ENCODE peak calls at places on chromosomes 1 and 21, in six cellular contexts. B, X, S, R, A and V are unnamed samples.

GRCh38 chr1:44830900-44831304 is 12.2 kb downstream of the PTCH2 start:
- DNase-seq in B (peak), X (no peak), S (no peak), R (no peak), A (no peak), V (no peak)

GRCh38 chr1:61278966-61279365 is 196.6 kb downstream of the NFIA start:
- DNase-seq in B (no peak), X (no peak), S (no peak), R (no peak), A (no peak), V (no peak)

GRCh38 chr1:157403203-157403602 is 149.1 kb downstream of the FCRL5 start:
- DNase-seq in B (no peak), X (peak), S (no peak), R (peak), A (no peak), V (no peak)

GRCh38 chr21:28174006-28174405 is 818.7 kb downstream of the LTN1 start:
- DNase-seq in B (no peak), X (no peak), S (no peak), R (no peak), A (no peak), V (no peak)

GRCh38 chr1:97094257-97094972 is 372.8 kb downstream of the PTBP2 start:
- DNase-seq in B (no peak), X (no peak), S (no peak), R (no peak), A (no peak), V (no peak)

GRCh38 chr1:10510520-10511493 is 36.1 kb downstream of the PEX14 start:
- DNase-seq in B (peak), X (no peak), S (no peak), R (no peak), A (no peak), V (no peak)

GRCh38 chr1:163730366-163730765 is 408.6 kb downstream of the NUF2 start:
- DNase-seq in B (no peak), X (no peak), S (no peak), R (no peak), A (no peak), V (no peak)

GRCh38 chr21:37917612-37918011 is 1.4 kb upstream of the KCNJ6 start:
- DNase-seq in B (no peak), X (no peak), S (no peak), R (no peak), A (no peak), V (no peak)

GRCh38 chr1:2845874-2846273 is 44.4 kb upstream of the TTC34 start:
- DNase-seq in B (no peak), X (no peak), S (no peak), R (no peak), A (no peak), V (no peak)

GRCh38 chr1:83698644-83699043 is 300.3 kb downstream of the TTLL7 start:
- DNase-seq in B (no peak), X (no peak), S (no peak), R (no peak), A (no peak), V (no peak)

GRCh38 chr1:162412002-162412401 is at the start of gene SH2D1B:
- DNase-seq in B (no peak), X (no peak), S (no peak), R (no peak), A (no peak), V (no peak)

GRCh38 chr1:161439280-161440232 is 65.7 kb upstream of the FCGR2A start:
- DNase-seq in B (peak), X (no peak), S (no peak), R (peak), A (no peak), V (peak)

GRCh38 chr1:216902669-216903388 is 179.6 kb upstream of the ESRRG start:
- DNase-seq in B (no peak), X (no peak), S (peak), R (no peak), A (no peak), V (no peak)

GRCh38 chr1:161122967-161123366 is 5.1 kb downstream of the NIT1 start:
- DNase-seq in B (no peak), X (no peak), S (no peak), R (no peak), A (no peak), V (no peak)

GRCh38 chr1:42966688-42967609 is 8.3 kb upstream of the SLC2A1 start:
- DNase-seq in B (peak), X (no peak), S (peak), R (peak), A (no peak), V (no peak)

GRCh38 chr1:79633456-79633855 is 626.9 kb upstream of the ADGRL4 start:
- DNase-seq in B (no peak), X (no peak), S (no peak), R (no peak), A (no peak), V (no peak)

GRCh38 chr1:39272027-39272790 is 67.7 kb downstream of the MACF1 start:
- DNase-seq in B (peak), X (no peak), S (no peak), R (no peak), A (no peak), V (no peak)

GRCh38 chr1:182668633-182669032 is 15.8 kb downstream of the RGS8 start:
- DNase-seq in B (no peak), X (no peak), S (no peak), R (no peak), A (no peak), V (no peak)

GRCh38 chr1:85581138-85581801 is 709 bp downstream of the CCN1 start:
- DNase-seq in B (peak), X (peak), S (peak), R (peak), A (peak), V (peak)

GRCh38 chr1:35644204-35644603 is 2.9 kb upstream of the PSMB2 start:
- DNase-seq in B (no peak), X (no peak), S (no peak), R (no peak), A (no peak), V (no peak)

GRCh38 chr1:99570486-99571089 is 75.3 kb upstream of the PALMD start:
- DNase-seq in B (no peak), X (no peak), S (no peak), R (no peak), A (no peak), V (no peak)

GRCh38 chr1:45928486-45929205 is 125.2 kb downstream of the MAST2 start:
- DNase-seq in B (no peak), X (no peak), S (no peak), R (no peak), A (no peak), V (no peak)

GRCh38 chr1:93322349-93322748 is 23.4 kb upstream of the DR1 start:
- DNase-seq in B (no peak), X (no peak), S (peak), R (no peak), A (no peak), V (no peak)

GRCh38 chr1:218302155-218302554 is 17.1 kb downstream of the RRP15 start:
- DNase-seq in B (no peak), X (no peak), S (no peak), R (no peak), A (no peak), V (no peak)

GRCh38 chr1:25718738-25719137 is 81.3 kb upstream of the SELENON start:
- DNase-seq in B (no peak), X (no peak), S (no peak), R (no peak), A (no peak), V (no peak)

GRCh38 chr21:28252923-28253322 is 739.8 kb downstream of the LTN1 start:
- DNase-seq in B (no peak), X (no peak), S (no peak), R (no peak), A (no peak), V (no peak)

GRCh38 chr1:198495635-198496034 is 44.8 kb downstream of the ATP6V1G3 start:
- DNase-seq in B (no peak), X (no peak), S (no peak), R (no peak), A (no peak), V (no peak)

GRCh38 chr21:32112194-32112593 is 166.7 kb downstream of the MIS18A start:
- DNase-seq in B (no peak), X (no peak), S (no peak), R (no peak), A (no peak), V (no peak)

GRCh38 chr1:58704616-58705021 is 4.8 kb upstream of the MYSM1 start:
- DNase-seq in B (no peak), X (no peak), S (no peak), R (no peak), A (no peak), V (no peak)

GRCh38 chr1:165633624-165634023 is 2.6 kb downstream of the MGST3 start:
- DNase-seq in B (no peak), X (no peak), S (no peak), R (no peak), A (no peak), V (no peak)

GRCh38 chr1:231040019-231040799 is at the start of gene FAM89A:
- DNase-seq in B (peak), X (no peak), S (peak), R (peak), A (peak), V (peak)

GRCh38 chr1:153617677-153618076 is 1.6 kb upstream of the S100A14 start:
- DNase-seq in B (peak), X (no peak), S (peak), R (no peak), A (peak), V (peak)

GRCh38 chr1:114342376-114342775 is 168.6 kb downstream of the TRIM33 start:
- DNase-seq in B (no peak), X (peak), S (no peak), R (peak), A (no peak), V (no peak)

GRCh38 chr1:245599413-245600174 is 444.8 kb downstream of the KIF26B start:
- DNase-seq in B (no peak), X (no peak), S (no peak), R (no peak), A (no peak), V (peak)

GRCh38 chr1:227780101-227781044 is 35.1 kb upstream of the PRSS38 start:
- DNase-seq in B (no peak), X (no peak), S (peak), R (peak), A (peak), V (no peak)

GRCh38 chr1:67844988-67845387 is 11.7 kb upstream of the GNG12 start:
- DNase-seq in B (no peak), X (no peak), S (no peak), R (no peak), A (no peak), V (no peak)

GRCh38 chr21:44613386-44614155 is 1.7 kb downstream of the KRTAP10-8 start:
- DNase-seq in B (no peak), X (peak), S (no peak), R (peak), A (no peak), V (peak)

GRCh38 chr1:29878501-29878900 is 642.2 kb downstream of the PTPRU start:
- DNase-seq in B (no peak), X (no peak), S (no peak), R (no peak), A (no peak), V (no peak)

GRCh38 chr1:29883986-29884385 is 647.7 kb downstream of the PTPRU start:
- DNase-seq in B (no peak), X (no peak), S (no peak), R (peak), A (no peak), V (no peak)

GRCh38 chr1:29879217-29879616 is 642.9 kb downstream of the PTPRU start:
- DNase-seq in B (no peak), X (no peak), S (no peak), R (no peak), A (no peak), V (no peak)

GRCh38 chr1:29884740-29885139 is 648.4 kb downstream of the PTPRU start:
- DNase-seq in B (no peak), X (no peak), S (no peak), R (no peak), A (no peak), V (no peak)

DNA sequence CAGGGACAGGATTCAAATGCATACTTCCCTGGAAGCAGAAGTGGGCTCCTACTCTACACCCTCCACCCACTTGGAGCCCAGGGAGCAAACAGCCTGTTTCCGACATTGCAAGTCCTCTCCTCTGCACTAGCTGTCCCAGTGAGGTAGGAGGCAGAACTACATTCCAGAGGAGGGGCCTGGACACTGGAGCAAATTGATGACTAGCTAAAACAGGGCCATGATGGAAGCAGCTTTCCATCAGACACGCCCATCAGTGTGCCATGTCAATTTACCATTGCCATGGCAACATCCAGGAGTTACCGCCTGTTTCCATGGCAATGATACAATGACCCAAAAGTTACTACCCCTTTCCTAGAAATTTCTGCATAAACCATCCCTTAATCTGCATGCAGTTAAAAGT is 647.0 kb downstream of the PTPRU start:
- DNase-seq in B (no peak), X (no peak), S (no peak), R (no peak), A (no peak), V (no peak)
- H3K27ac ChIP-seq in B (no peak), X (no peak), S (no peak), R (no peak), A (no peak), V (no peak)

DNA sequence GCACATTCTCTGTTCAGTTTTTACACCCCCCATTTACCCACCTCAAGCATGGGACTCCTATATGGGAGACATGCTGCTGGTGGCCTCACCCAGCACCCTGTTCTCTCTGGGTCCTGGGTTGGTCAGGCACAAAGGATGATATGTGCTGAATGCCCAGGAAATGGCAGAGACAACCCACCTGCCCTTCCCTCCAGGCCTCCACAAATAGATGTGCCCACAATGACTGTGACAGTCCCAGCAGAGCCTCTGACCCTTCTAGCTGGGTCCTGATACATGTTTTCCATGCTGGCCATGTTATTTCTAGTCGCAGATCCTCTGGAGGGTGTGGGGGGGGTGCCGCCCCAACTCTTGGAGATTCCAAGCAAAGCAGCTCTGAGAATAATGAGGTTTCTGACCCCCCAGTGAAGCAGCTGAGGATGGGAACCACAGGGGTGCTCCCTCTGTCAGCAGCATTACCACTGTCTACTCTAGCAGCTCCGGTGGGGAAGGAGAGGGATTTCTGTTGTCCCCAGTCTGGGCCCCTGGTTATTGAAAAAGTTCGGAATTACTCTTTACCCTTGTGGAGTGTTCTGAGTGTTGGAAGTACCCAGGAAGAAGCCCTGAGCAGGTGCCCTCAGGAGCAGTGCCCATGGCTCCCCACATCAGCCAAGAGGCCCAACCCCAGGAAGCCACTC is 1.2 kb upstream of the CCDC28B start:
- DNase-seq in B (no peak), X (no peak), S (no peak), R (no peak), A (no peak), V (no peak)
- TF ChIP-seq POLR2A in B (no peak), X (no peak), S (no peak), R (no peak), A (no peak), V (no peak)

DNA sequence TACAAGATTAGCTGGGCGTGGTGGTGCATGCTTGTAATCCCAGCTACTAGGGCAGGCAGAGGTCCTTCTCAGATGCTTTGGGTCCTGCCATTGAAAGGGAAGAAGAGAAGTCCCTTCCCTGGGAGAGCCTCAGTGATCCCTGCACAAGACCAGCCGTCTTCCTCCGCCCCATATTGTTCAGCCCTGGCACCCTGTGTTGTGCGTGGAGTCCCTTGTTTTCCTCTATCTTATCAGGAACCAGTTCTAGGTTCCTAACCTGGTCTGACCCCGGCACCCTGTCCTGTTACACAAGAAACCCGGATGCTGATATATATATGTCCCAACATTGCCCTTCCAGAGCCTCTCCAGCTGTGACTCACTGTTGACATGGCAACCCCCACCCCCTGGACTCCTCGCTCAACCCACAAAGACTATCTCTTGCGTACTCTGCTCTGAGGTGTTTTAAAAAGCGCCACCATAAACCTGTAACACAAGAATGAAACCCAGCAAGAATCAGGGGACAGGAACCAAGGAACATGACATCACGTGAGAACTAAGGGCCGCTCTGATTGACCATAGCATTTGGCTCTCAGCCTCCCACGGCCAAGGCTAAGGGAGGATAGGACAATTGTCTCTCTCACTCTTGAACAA is 4.8 kb downstream of the MX2 start:
- DNase-seq in B (peak), X (no peak), S (peak), R (no peak), A (no peak), V (peak)
- H3K27ac ChIP-seq in B (no peak), X (no peak), S (peak), R (peak), A (no peak), V (no peak)

DNA sequence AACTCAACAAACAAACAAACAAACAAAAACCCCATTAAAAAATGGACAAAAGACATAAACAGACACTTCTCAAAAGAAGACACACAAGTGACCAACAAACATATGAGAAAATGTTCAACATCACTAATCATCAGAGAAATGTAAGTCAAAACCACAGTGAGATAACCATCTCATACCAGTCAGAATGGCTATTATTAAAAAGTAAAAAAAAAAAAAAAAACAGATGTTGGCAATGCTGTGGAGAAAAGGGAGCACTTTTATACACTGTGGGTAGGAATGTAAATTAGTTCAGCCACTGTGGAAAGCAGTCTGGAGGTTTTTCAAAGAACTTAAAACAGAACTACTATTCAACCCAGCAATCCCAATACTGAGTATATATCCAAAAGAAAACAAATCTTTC is 94.7 kb downstream of the PLPP3 start:
- DNase-seq in B (no peak), X (no peak), S (no peak), R (no peak), A (no peak), V (no peak)
- TF ChIP-seq POLR2A in B (no peak), X (no peak), S (no peak), R (no peak), A (no peak), V (no peak)

GRCh38 chr1:207455183-207455754 is 1.1 kb downstream of the CR2 start:
- DNase-seq in B (no peak), X (no peak), S (no peak), R (no peak), A (no peak), V (no peak)
- H3K27ac ChIP-seq in B (no peak), X (no peak), S (no peak), R (no peak), A (no peak), V (no peak)

GRCh38 chr1:16013908-16014258 is 4.0 kb downstream of the HSPB7 start:
- DNase-seq in B (no peak), X (no peak), S (no peak), R (no peak), A (peak), V (no peak)

GRCh38 chr1:16012590-16013219 is 5.1 kb downstream of the HSPB7 start:
- DNase-seq in B (peak), X (no peak), S (peak), R (peak), A (peak), V (peak)

GRCh38 chr1:16011936-16012589 is 5.8 kb downstream of the HSPB7 start:
- DNase-seq in B (no peak), X (no peak), S (no peak), R (no peak), A (no peak), V (no peak)

GRCh38 chr1:16014509-16015482 is 3.0 kb downstream of the HSPB7 start:
- DNase-seq in B (peak), X (no peak), S (peak), R (no peak), A (peak), V (peak)

DNA sequence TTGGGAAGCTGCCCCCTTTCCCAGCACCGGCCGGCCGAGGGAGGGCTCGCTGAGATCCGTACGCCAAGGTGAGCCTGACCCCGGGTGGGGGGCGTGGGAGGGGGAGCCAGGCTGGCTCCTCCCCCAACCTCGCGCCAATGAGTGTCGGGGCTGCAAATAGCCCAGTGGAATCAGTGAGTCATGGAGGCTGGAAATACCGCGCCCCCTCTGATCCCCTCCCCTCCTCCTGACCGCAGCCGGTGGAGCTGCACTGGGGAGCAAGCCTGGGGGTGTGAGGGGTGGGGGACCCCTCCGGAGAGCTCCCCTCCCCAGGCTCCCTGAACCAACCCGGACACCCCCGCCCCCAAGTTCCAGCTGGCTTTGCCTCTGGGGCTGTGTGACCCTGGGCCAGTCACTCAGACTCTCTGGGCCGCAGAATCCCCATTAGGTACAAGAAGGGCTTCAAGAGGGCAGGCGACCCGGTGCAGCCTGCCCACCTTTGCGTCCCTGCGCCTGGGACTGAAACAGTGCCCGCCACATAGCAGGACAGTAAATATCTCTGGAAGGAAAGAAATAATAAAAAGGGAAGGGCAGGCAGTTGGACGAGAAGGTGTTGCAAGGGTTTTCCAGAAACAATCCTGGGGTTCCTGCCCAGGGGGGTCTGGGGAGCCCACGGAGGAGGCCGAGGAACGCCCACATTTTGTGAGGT is 4.5 kb downstream of the HSPB7 start:
- DNase-seq in B (peak), X (no peak), S (peak), R (no peak), A (peak), V (peak)
- TF ChIP-seq POLR2A in B (no peak), X (no peak), S (no peak), R (no peak), A (no peak), V (no peak)